ENCODE peak calls at places on chromosome 10, in eight cellular contexts. G, J, O, U, K, R, X and S are unnamed samples.

GRCh38 chr10:11782793-11783557 is 40.2 kb upstream of the PROSER2 start:
- DNase-seq in G (peak), J (no peak), O (no peak), U (peak), K (no peak), R (peak), X (no peak), S (peak)

GRCh38 chr10:32104622-32105509 is 48.6 kb upstream of the KIF5B start:
- DNase-seq in G (no peak), J (no peak), O (no peak), U (no peak), K (no peak), R (no peak), X (no peak), S (no peak)

GRCh38 chr10:20901110-20901509 is 4.0 kb upstream of the NEBL start:
- DNase-seq in G (no peak), J (no peak), O (no peak), U (no peak), K (no peak), R (no peak), X (no peak), S (no peak)

GRCh38 chr10:50310560-50311174 is 59.4 kb upstream of the ASAH2 start:
- DNase-seq in G (peak), J (no peak), O (no peak), U (peak), K (no peak), R (no peak), X (no peak), S (peak)

GRCh38 chr10:52615756-52616419 is 156.7 kb downstream of the MBL2 start:
- DNase-seq in G (no peak), J (no peak), O (no peak), U (no peak), K (no peak), R (no peak), X (no peak), S (no peak)

GRCh38 chr10:4429538-4429937 is 396.5 kb upstream of the AKR1E2 start:
- DNase-seq in G (no peak), J (no peak), O (no peak), U (no peak), K (no peak), R (no peak), X (no peak), S (no peak)

GRCh38 chr10:72044417-72045041 is 43.8 kb downstream of the SPOCK2 start:
- DNase-seq in G (no peak), J (no peak), O (no peak), U (peak), K (no peak), R (no peak), X (no peak), S (no peak)

GRCh38 chr10:32417906-32418547 is 27.9 kb upstream of the CCDC7 start:
- DNase-seq in G (no peak), J (no peak), O (no peak), U (no peak), K (no peak), R (no peak), X (no peak), S (no peak)

GRCh38 chr10:9824546-9825164 is 1193.0 kb upstream of the CELF2 start:
- DNase-seq in G (no peak), J (no peak), O (no peak), U (no peak), K (no peak), R (no peak), X (no peak), S (no peak)

GRCh38 chr10:63672491-63672890 is 151.3 kb downstream of the REEP3 start:
- DNase-seq in G (no peak), J (no peak), O (no peak), U (no peak), K (no peak), R (no peak), X (no peak), S (no peak)

GRCh38 chr10:93435621-93436385 is 46.3 kb downstream of the MYOF start:
- DNase-seq in G (no peak), J (no peak), O (no peak), U (no peak), K (no peak), R (no peak), X (no peak), S (peak)

GRCh38 chr10:119274519-119275045 is 67.2 kb downstream of the GRK5 start:
- DNase-seq in G (no peak), J (no peak), O (no peak), U (no peak), K (no peak), R (no peak), X (no peak), S (no peak)

GRCh38 chr10:104318810-104319684 is 19.2 kb downstream of the ITPRIP start:
- DNase-seq in G (no peak), J (no peak), O (no peak), U (no peak), K (no peak), R (no peak), X (no peak), S (no peak)

GRCh38 chr10:97483526-97483925 is 14.7 kb downstream of the MMS19 start:
- DNase-seq in G (no peak), J (no peak), O (no peak), U (no peak), K (no peak), R (no peak), X (no peak), S (no peak)

GRCh38 chr10:83165164-83165563 is 974.1 kb upstream of the GHITM start:
- DNase-seq in G (no peak), J (no peak), O (no peak), U (no peak), K (no peak), R (no peak), X (no peak), S (no peak)

GRCh38 chr10:132106431-132106830 is 40.7 kb downstream of the JAKMIP3 start:
- DNase-seq in G (no peak), J (no peak), O (no peak), U (no peak), K (no peak), R (no peak), X (no peak), S (no peak)

GRCh38 chr10:114697061-114697598 is 39.1 kb upstream of the ABLIM1 start:
- DNase-seq in G (no peak), J (no peak), O (no peak), U (no peak), K (no peak), R (no peak), X (no peak), S (no peak)

GRCh38 chr10:71966046-71967004 is 2.1 kb downstream of the CHST3 start:
- DNase-seq in G (no peak), J (no peak), O (no peak), U (no peak), K (no peak), R (no peak), X (no peak), S (no peak)

GRCh38 chr10:133205146-133205545 is 24.9 kb upstream of the UTF1 start:
- DNase-seq in G (no peak), J (no peak), O (no peak), U (no peak), K (no peak), R (no peak), X (no peak), S (no peak)

GRCh38 chr10:113648478-113648877 is 15.4 kb downstream of the NRAP start:
- DNase-seq in G (no peak), J (no peak), O (no peak), U (no peak), K (no peak), R (no peak), X (no peak), S (no peak)